ENCODE peak calls at places on chromosomes 12 and 14, in five cellular contexts. D is AG10803, W is A549, H is NCI-H2081, X is WERI-Rb-1. E is an unnamed sample.

GRCh38 chr14:87840906-87841305 is 152.1 kb downstream of the GALC start:
- DNase-seq in D (no peak), W (no peak), X (no peak), H (no peak), E (no peak)

GRCh38 chr12:64682572-64683277 is 72.4 kb downstream of the RASSF3 start:
- DNase-seq in X (peak; percentile 55), W (peak; percentile 40), D (peak; percentile 89), H (peak; percentile 45), E (no peak)

GRCh38 chr12:32926963-32927362 is 30.4 kb upstream of the PKP2 start:
- DNase-seq in H (no peak), X (no peak), W (no peak), D (no peak), E (no peak)

GRCh38 chr12:12779529-12779928 is 5.9 kb upstream of the APOLD1 start:
- DNase-seq in X (no peak), D (peak; percentile 87), W (peak; percentile 89), H (peak; percentile 49), E (no peak)

GRCh38 chr14:69637503-69638030 is 26.2 kb downstream of the SUSD6 start:
- DNase-seq in H (no peak), D (no peak), W (no peak), X (peak; percentile 91), E (no peak)

GRCh38 chr14:85308531-85309300 is 221.2 kb upstream of the FLRT2 start:
- DNase-seq in X (peak; percentile 72), W (no peak), D (no peak), H (no peak), E (no peak)

GRCh38 chr12:89461649-89462612 is 62.7 kb downstream of the GALNT4 start:
- DNase-seq in H (peak; percentile 60), D (peak; percentile 79), W (peak; percentile 64), X (no peak), E (no peak)

GRCh38 chr12:17511369-17511768 is 578.6 kb downstream of the RERGL start:
- DNase-seq in X (no peak), H (no peak), W (peak; percentile 4), D (no peak), E (no peak)

GRCh38 chr14:56002876-56003625 is 115.2 kb upstream of the PELI2 start:
- DNase-seq in W (no peak), D (no peak), X (no peak), H (no peak), E (no peak)

GRCh38 chr14:37170237-37170636 is 2.2 kb downstream of the SLC25A21 start:
- DNase-seq in W (no peak), X (no peak), D (no peak), H (no peak), E (no peak)

GRCh38 chr12:93591137-93591868 is 18.8 kb downstream of the SOCS2 start:
- DNase-seq in X (no peak), W (peak; percentile 82), D (peak; percentile 89), H (peak; percentile 1), E (no peak)

GRCh38 chr12:82057770-82058169 is 298.6 kb upstream of the PPFIA2 start:
- DNase-seq in X (no peak), H (no peak), D (no peak), W (no peak), E (no peak)

GRCh38 chr12:2244013-2244861 is 191.4 kb downstream of the CACNA1C start:
- DNase-seq in X (no peak), D (peak; percentile 89), H (no peak), W (no peak), E (no peak)

GRCh38 chr12:127503221-127503620 is 763.7 kb upstream of the TMEM132C start:
- DNase-seq in W (no peak), D (no peak), X (no peak), H (no peak), E (no peak)

GRCh38 chr12:117875652-117876491 is 92.9 kb downstream of the KSR2 start:
- DNase-seq in D (no peak), W (no peak), H (no peak), X (no peak), E (no peak)

GRCh38 chr12:114655934-114656697 is 27.9 kb downstream of the TBX3 start:
- DNase-seq in X (no peak), W (peak; percentile 95), H (no peak), D (no peak), E (no peak)

GRCh38 chr12:124640096-124640495 is 72.7 kb upstream of the NCOR2 start:
- DNase-seq in W (peak; percentile 39), H (no peak), D (peak; percentile 44), X (no peak), E (no peak)

GRCh38 chr12:111529424-111530368 is 69.4 kb downstream of the ATXN2 start:
- DNase-seq in W (peak; percentile 74), H (peak; percentile 49), D (peak; percentile 58), X (peak; percentile 61), E (peak; percentile 35)

GRCh38 chr14:91383439-91383838 is 34.2 kb downstream of the CCDC88C start:
- DNase-seq in H (no peak), W (no peak), D (no peak), X (no peak), E (no peak)

GRCh38 chr14:57182760-57183503 is 85.8 kb downstream of the EXOC5 start:
- DNase-seq in X (peak; percentile 69), H (peak; percentile 38), D (no peak), W (peak; percentile 34), E (no peak)

GRCh38 chr12:131831021-131831571 is 2.9 kb downstream of the MMP17 start:
- DNase-seq in X (peak; percentile 84), D (no peak), H (peak; percentile 57), W (peak; percentile 63), E (no peak)

GRCh38 chr12:109581856-109582255 is 8.3 kb downstream of the MVK start:
- DNase-seq in W (no peak), D (peak; percentile 19), H (no peak), X (no peak), E (no peak)

GRCh38 chr14:23392613-23393012 is 15.5 kb downstream of the MYH6 start:
- DNase-seq in H (no peak), X (no peak), D (no peak), W (no peak), E (no peak)

GRCh38 chr12:49304161-49304560 is 9.2 kb downstream of the PRPH start:
- DNase-seq in D (peak; percentile 93), W (no peak), H (no peak), X (no peak), E (no peak)

GRCh38 chr14:59439256-59440015 is 25.7 kb downstream of the GPR135 start:
- DNase-seq in W (no peak), D (peak; percentile 78), H (no peak), X (no peak), E (no peak)

GRCh38 chr12:52195065-52195730 is 3.4 kb upstream of the KRT80 start:
- DNase-seq in X (peak; percentile 40), W (no peak), D (no peak), H (no peak), E (no peak)

GRCh38 chr12:64544796-64545382 is 65.4 kb upstream of the RASSF3 start:
- DNase-seq in H (peak; percentile 11), W (no peak), X (no peak), D (no peak), E (no peak)

GRCh38 chr12:2051700-2052625 is 824 bp upstream of the CACNA1C start:
- DNase-seq in H (no peak), D (no peak), W (no peak), X (no peak), E (no peak)

GRCh38 chr12:53735556-53735955 is 8.3 kb upstream of the CALCOCO1 start:
- DNase-seq in H (no peak), X (no peak), W (no peak), D (no peak), E (no peak)

GRCh38 chr14:70886421-70887206 is 20.6 kb upstream of the PCNX1 start:
- DNase-seq in W (no peak), X (no peak), H (no peak), D (no peak), E (no peak)

GRCh38 chr12:111643428-111643826 is 42.3 kb downstream of the BRAP start:
- DNase-seq in D (no peak), H (peak; percentile 13), X (no peak), W (no peak), E (no peak)

GRCh38 chr12:82673698-82674097 is 13.0 kb upstream of the TMTC2 start:
- DNase-seq in D (no peak), X (no peak), H (no peak), W (no peak), E (no peak)

GRCh38 chr12:3712209-3712992 is 40.5 kb downstream of the CRACR2A start:
- DNase-seq in D (no peak), H (no peak), X (peak; percentile 75), W (no peak), E (no peak)

GRCh38 chr12:124231980-124232653 is 62.8 kb upstream of the RFLNA start:
- DNase-seq in W (no peak), X (peak; percentile 91), D (no peak), H (peak; percentile 67), E (no peak)

GRCh38 chr14:104442107-104442551 is 137.4 kb upstream of the C14orf180 start:
- DNase-seq in H (no peak), W (no peak), D (no peak), X (no peak), E (no peak)

GRCh38 chr12:122166422-122167327 is 7.3 kb downstream of the IL31 start:
- DNase-seq in H (no peak), W (no peak), X (peak; percentile 67), D (no peak), E (no peak)

GRCh38 chr12:112599871-112600270 is 181.1 kb downstream of the PTPN11 start:
- DNase-seq in X (no peak), W (peak; percentile 11), H (no peak), D (peak; percentile 47), E (no peak)

GRCh38 chr12:48863296-48863695 is 2.4 kb downstream of the RND1 start:
- DNase-seq in X (no peak), W (no peak), D (no peak), H (no peak), E (no peak)

GRCh38 chr12:91215940-91216454 is 33.4 kb upstream of the DCN start:
- DNase-seq in D (peak; percentile 70), X (no peak), W (peak; percentile 11), H (no peak), E (no peak)